ENCODE peak calls at places on chromosomes 12 and 14, in six cellular contexts. H is GM23338, Y is SK-N-SH, F is GM12878, L is HCT116, R is K562. Q is an unnamed sample.

GRCh38 chr14:24310666-24311604 is at the start of gene LTB4R:
- DNase-seq in H (peak), Y (no peak), F (no peak), L (no peak), R (no peak), Q (peak)

GRCh38 chr14:40417777-40418401 is 985.7 kb upstream of the FBXO33 start:
- DNase-seq in H (peak), Y (peak), F (no peak), L (peak), R (peak), Q (peak)

GRCh38 chr12:19739195-19739776 is 300.0 kb downstream of the AEBP2 start:
- DNase-seq in H (peak), Y (peak), F (peak), L (peak), R (peak), Q (peak)

GRCh38 chr14:99566009-99566389 is 38.0 kb downstream of the CCDC85C start:
- DNase-seq in H (no peak), Y (no peak), F (no peak), L (no peak), R (no peak), Q (no peak)

GRCh38 chr14:91123201-91123600 is 9.3 kb downstream of the DGLUCY start:
- DNase-seq in H (no peak), Y (peak), F (no peak), L (no peak), R (no peak), Q (no peak)

GRCh38 chr14:55136241-55136640 is 7.2 kb downstream of the LGALS3 start:
- DNase-seq in H (no peak), Y (no peak), F (no peak), L (no peak), R (no peak), Q (no peak)

GRCh38 chr12:80485222-80485987 is 41.4 kb downstream of the PTPRQ start:
- DNase-seq in H (no peak), Y (no peak), F (no peak), L (no peak), R (no peak), Q (no peak)

GRCh38 chr12:95593266-95593871 is 42.1 kb upstream of the USP44 start:
- DNase-seq in H (no peak), Y (no peak), F (no peak), L (no peak), R (no peak), Q (no peak)

GRCh38 chr12:38152816-38153736 is 163.5 kb upstream of the ALG10B start:
- DNase-seq in H (no peak), Y (no peak), F (no peak), L (no peak), R (no peak), Q (no peak)

GRCh38 chr14:92848941-92849340 is 54.8 kb downstream of the GOLGA5 start:
- DNase-seq in H (no peak), Y (peak), F (no peak), L (no peak), R (no peak), Q (no peak)

GRCh38 chr12:113007166-113007565 is 28.8 kb downstream of the OAS2 start:
- DNase-seq in H (no peak), Y (no peak), F (no peak), L (peak), R (no peak), Q (no peak)

GRCh38 chr12:104352106-104352713 is 48.7 kb downstream of the EID3 start:
- DNase-seq in H (no peak), Y (no peak), F (no peak), L (no peak), R (no peak), Q (no peak)

GRCh38 chr12:20472089-20472488 is 103.8 kb downstream of the PDE3A start:
- DNase-seq in H (no peak), Y (no peak), F (no peak), L (no peak), R (no peak), Q (no peak)

GRCh38 chr12:92133795-92134637 is 11.6 kb downstream of the BTG1 start:
- DNase-seq in H (no peak), Y (peak), F (no peak), L (no peak), R (no peak), Q (no peak)

GRCh38 chr12:2876431-2877046 is 435 bp downstream of the FOXM1 start:
- DNase-seq in H (peak), Y (no peak), F (no peak), L (no peak), R (peak), Q (peak)

GRCh38 chr14:51521764-51522163 is 129.9 kb upstream of the FRMD6 start:
- DNase-seq in H (no peak), Y (no peak), F (no peak), L (no peak), R (no peak), Q (no peak)

GRCh38 chr12:14963520-14963919 is 2.1 kb upstream of the ARHGDIB start:
- DNase-seq in H (no peak), Y (no peak), F (no peak), L (no peak), R (no peak), Q (no peak)

GRCh38 chr12:553216-554000 is 93.7 kb downstream of the B4GALNT3 start:
- DNase-seq in H (no peak), Y (no peak), F (no peak), L (no peak), R (no peak), Q (no peak)

GRCh38 chr14:37145395-37145794 is 27.0 kb downstream of the SLC25A21 start:
- DNase-seq in H (no peak), Y (no peak), F (no peak), L (no peak), R (no peak), Q (no peak)

GRCh38 chr12:67968316-67968715 is 20.9 kb upstream of the IFNG-AS1 start:
- DNase-seq in H (no peak), Y (no peak), F (no peak), L (no peak), R (no peak), Q (no peak)

GRCh38 chr14:94290197-94290596 is 2.9 kb downstream of the SERPINA10 start:
- DNase-seq in H (no peak), Y (no peak), F (no peak), L (no peak), R (no peak), Q (no peak)

GRCh38 chr14:63180017-63180416 is 24.2 kb upstream of the RHOJ start:
- DNase-seq in H (no peak), Y (no peak), F (no peak), L (no peak), R (no peak), Q (no peak)

GRCh38 chr12:63752283-63752682 is 27.4 kb upstream of the RXYLT1 start:
- DNase-seq in H (no peak), Y (no peak), F (no peak), L (no peak), R (no peak), Q (peak)

GRCh38 chr14:80584638-80585505 is 356.7 kb downstream of the CEP128 start:
- DNase-seq in H (no peak), Y (peak), F (no peak), L (peak), R (no peak), Q (no peak)

GRCh38 chr12:58171914-58172313 is 230.5 kb downstream of the ATP23 start:
- DNase-seq in H (no peak), Y (no peak), F (no peak), L (no peak), R (no peak), Q (no peak)

GRCh38 chr12:74021937-74022336 is 515.7 kb upstream of the ATXN7L3B start:
- DNase-seq in H (peak), Y (peak), F (no peak), L (peak), R (peak), Q (peak)

GRCh38 chr14:104265918-104266642 is 127.7 kb downstream of the KIF26A start:
- DNase-seq in H (no peak), Y (no peak), F (no peak), L (no peak), R (no peak), Q (no peak)

GRCh38 chr12:105814283-105814682 is 324.5 kb downstream of the NUAK1 start:
- DNase-seq in H (no peak), Y (no peak), F (no peak), L (no peak), R (no peak), Q (no peak)

GRCh38 chr12:113232787-113233585 is 11.7 kb downstream of the TPCN1 start:
- DNase-seq in H (peak), Y (no peak), F (peak), L (no peak), R (no peak), Q (peak)

GRCh38 chr12:28024231-28024995 is 51.9 kb upstream of the PTHLH start:
- DNase-seq in H (no peak), Y (no peak), F (no peak), L (no peak), R (no peak), Q (no peak)

GRCh38 chr12:50390284-50390683 is 6.1 kb downstream of the FAM186A start:
- DNase-seq in H (no peak), Y (no peak), F (no peak), L (peak), R (no peak), Q (no peak)

GRCh38 chr14:95452176-95452889 is 64.1 kb downstream of the SYNE3 start:
- DNase-seq in H (peak), Y (peak), F (no peak), L (no peak), R (no peak), Q (peak)

GRCh38 chr14:87503711-87504110 is 489.3 kb downstream of the GALC start:
- DNase-seq in H (peak), Y (no peak), F (no peak), L (no peak), R (no peak), Q (no peak)

GRCh38 chr12:6222009-6222702 is 22.0 kb downstream of the CD9 start:
- DNase-seq in H (no peak), Y (no peak), F (no peak), L (no peak), R (no peak), Q (no peak)

GRCh38 chr12:128259556-128260070 is 7.4 kb upstream of the TMEM132C start:
- DNase-seq in H (peak), Y (peak), F (no peak), L (no peak), R (peak), Q (no peak)

GRCh38 chr14:103770500-103770899 is 54.9 kb downstream of the ZFYVE21 start:
- DNase-seq in H (no peak), Y (no peak), F (no peak), L (no peak), R (no peak), Q (no peak)

GRCh38 chr12:28787151-28787550 is 361.9 kb upstream of the FAR2 start:
- DNase-seq in H (no peak), Y (no peak), F (no peak), L (no peak), R (no peak), Q (no peak)

GRCh38 chr14:89805501-89805900 is 149.0 kb downstream of the EFCAB11 start:
- DNase-seq in H (no peak), Y (no peak), F (no peak), L (no peak), R (no peak), Q (no peak)

DNA sequence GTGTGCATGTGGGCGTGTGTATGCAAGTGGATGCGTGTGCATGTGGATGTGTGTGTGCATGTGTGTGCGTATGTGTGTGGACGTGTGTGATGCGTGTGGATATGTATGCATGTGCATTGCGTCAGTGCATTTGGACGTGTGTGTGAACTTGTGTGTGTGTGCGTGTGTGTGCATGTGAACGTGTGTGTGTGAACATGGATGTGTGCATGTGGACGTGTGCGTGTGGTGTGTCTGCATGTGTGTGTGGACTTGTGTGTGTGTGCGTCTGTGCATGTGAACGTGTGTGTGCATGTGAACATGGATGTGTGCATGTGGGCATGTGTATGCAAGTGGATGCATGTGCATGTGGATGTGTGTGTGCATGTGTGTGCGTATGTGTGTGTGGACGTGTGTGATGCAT is 34.4 kb upstream of the FBRSL1 start:
- DNase-seq in H (no peak), Y (no peak), F (no peak), L (no peak), R (no peak), Q (no peak)
- TF ChIP-seq REST in H (no peak), Y (no peak), F (no peak), L (no peak), R (no peak), Q (no peak)

GRCh38 chr12:122981587-122982493 is 1.4 kb downstream of the ARL6IP4 start:
- DNase-seq in H (no peak), Y (no peak), F (no peak), L (no peak), R (no peak), Q (no peak)

GRCh38 chr12:122983789-122984515 is 3.5 kb downstream of the ARL6IP4 start:
- DNase-seq in H (no peak), Y (no peak), F (no peak), L (no peak), R (peak), Q (peak)

GRCh38 chr12:122984612-122985358 is 4.3 kb downstream of the ARL6IP4 start:
- DNase-seq in H (no peak), Y (no peak), F (no peak), L (no peak), R (no peak), Q (no peak)

GRCh38 chr12:122982494-122982850 is 2.0 kb downstream of the ARL6IP4 start:
- DNase-seq in H (no peak), Y (no peak), F (no peak), L (no peak), R (no peak), Q (no peak)

GRCh38 chr12:122982963-122983788 is 2.7 kb downstream of the ARL6IP4 start:
- DNase-seq in H (no peak), Y (no peak), F (no peak), L (no peak), R (no peak), Q (no peak)
- TF ChIP-seq POLR2AphosphoS5 in H (no peak), Y (no peak), F (no peak), L (no peak), R (no peak), Q (no peak)

GRCh38 chr12:52398176-52398575 is 8.0 kb downstream of the KRT82 start:
- DNase-seq in H (no peak), Y (no peak), F (no peak), L (no peak), R (peak), Q (no peak)
- TF ChIP-seq REST in H (no peak), Y (no peak), F (no peak), L (no peak), R (no peak), Q (no peak)

GRCh38 chr12:120221576-120221900 is 20.6 kb upstream of the RPLP0 start:
- DNase-seq in H (no peak), Y (no peak), F (no peak), L (no peak), R (no peak), Q (no peak)
- TF ChIP-seq POLR2AphosphoS5 in H (no peak), Y (no peak), F (no peak), L (no peak), R (no peak), Q (no peak)

DNA sequence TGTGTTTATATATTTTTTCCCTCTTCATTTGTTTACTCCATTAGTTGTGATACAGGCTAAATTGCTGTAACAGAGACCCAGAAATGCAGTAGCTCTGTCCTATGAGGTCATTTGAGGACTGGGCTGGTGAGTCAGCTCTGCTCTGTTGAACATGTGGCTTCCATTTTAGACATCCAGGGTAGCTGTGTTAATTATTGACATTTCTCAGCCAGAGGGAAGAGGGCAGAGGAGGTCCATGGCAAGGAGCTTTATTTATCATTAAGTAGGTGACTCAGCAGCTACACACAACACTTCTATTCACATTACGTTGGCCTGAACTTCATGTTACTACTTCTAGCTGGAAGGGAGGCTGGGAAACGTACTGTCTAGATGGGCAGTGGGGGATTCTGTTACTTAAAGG is 85.4 kb downstream of the PTCSC3 start:
- DNase-seq in H (no peak), Y (no peak), F (peak), L (peak), R (no peak), Q (no peak)
- TF ChIP-seq REST in H (no peak), Y (no peak), F (no peak), L (no peak), R (no peak), Q (no peak)

DNA sequence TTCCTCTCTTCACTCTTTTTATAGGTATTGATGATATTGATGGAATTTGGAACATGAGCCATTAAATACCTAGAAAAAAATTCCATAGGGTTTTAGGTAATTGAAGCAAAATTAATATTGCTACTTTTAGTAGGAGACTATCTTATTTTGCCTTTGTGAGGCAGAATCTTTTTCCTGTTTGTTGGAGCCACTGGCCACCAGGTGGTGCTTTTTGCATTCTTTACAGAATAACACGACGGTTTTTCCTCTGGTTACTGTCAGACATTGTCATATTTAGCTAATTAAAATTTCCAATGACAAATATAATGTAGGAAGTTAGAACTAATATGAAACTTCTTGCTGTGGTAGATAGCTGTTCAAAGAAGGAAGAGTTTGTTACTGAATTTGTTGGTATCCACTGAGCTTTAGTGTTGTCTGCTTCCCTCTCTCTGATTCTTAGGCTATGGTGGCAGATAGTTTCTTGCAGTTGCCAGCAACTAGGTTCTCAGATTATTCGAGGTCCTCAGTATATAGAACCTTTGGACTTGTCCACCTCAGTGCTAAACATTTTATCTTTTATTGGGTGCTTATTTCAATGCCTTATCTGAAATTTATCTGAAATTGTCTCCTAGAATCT is 25.7 kb downstream of the RAB21 start:
- DNase-seq in H (peak), Y (peak), F (no peak), L (peak), R (peak), Q (peak)
- TF ChIP-seq POLR2AphosphoS5 in H (no peak), Y (no peak), F (no peak), L (no peak), R (no peak), Q (no peak)

GRCh38 chr12:101935769-101936741 is 58.7 kb downstream of the DRAM1 start:
- DNase-seq in H (peak), Y (no peak), F (peak), L (no peak), R (no peak), Q (no peak)
- TF ChIP-seq REST in H (no peak), Y (no peak), F (no peak), L (no peak), R (no peak), Q (no peak)

DNA sequence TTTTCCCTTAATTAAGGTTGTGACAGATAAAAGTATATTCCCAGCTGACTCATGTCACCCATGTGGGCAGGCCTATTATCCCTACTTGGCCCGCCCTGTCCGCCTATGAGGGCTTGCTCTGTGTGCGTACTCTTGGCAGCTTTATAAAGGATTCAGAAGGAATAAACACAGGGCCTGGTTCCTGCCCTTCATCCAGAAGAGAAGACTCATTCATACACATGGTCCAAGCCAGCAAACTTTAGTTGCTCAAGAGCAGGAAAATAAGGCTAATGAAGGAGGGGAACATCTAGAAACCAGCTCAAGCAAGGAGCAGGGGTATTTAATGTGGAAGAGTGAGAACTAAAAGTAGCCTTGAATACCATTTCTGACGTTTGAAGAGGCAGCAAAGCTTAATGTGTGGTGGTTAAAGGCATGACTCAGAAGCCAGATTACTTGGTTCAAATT is 141.9 kb downstream of the CRADD start:
- DNase-seq in H (no peak), Y (no peak), F (no peak), L (no peak), R (no peak), Q (no peak)
- TF ChIP-seq POLR2AphosphoS5 in H (no peak), Y (no peak), F (no peak), L (no peak), R (no peak), Q (no peak)

GRCh38 chr14:69014829-69015259 is 35.7 kb upstream of the ACTN1 start:
- DNase-seq in H (no peak), Y (no peak), F (no peak), L (no peak), R (no peak), Q (no peak)
- TF ChIP-seq REST in H (no peak), Y (no peak), F (no peak), L (no peak), R (no peak), Q (no peak)

DNA sequence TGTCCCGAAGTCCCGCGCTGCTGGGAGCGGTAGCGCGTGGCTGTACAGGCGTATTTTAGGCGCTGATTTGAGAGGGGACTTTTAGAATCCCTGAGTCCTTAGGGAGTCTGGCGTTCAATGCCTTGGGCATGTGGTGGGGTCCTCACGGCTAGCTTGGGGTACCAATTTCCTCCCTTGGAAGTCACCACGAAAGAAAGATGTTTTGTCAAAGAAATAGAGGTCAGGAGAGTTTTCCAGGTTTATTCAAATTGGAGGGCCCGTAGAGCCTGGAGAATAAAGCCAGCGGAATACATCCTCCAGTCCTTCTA is 63.9 kb downstream of the KLHL28 start:
- DNase-seq in H (no peak), Y (no peak), F (no peak), L (peak), R (no peak), Q (no peak)
- TF ChIP-seq POLR2AphosphoS5 in H (no peak), Y (no peak), F (no peak), L (peak), R (no peak), Q (no peak)

Q was measured in HL-60.